ENCODE peak calls at places on chromosomes 2 and 18, in five cellular contexts. One of them, this sample, is unnamed.

GRCh38 chr2:69973335-69973735 is 11.9 kb upstream of the ASPRV1 start:
- DNase-seq in neuronal stem cell: no peak
- DNase-seq in IMR-90: peak
- DNase-seq in H1: no peak
- DNase-seq in H9: no peak
- DNase-seq in this sample: peak

GRCh38 chr2:207772081-207772843 is 2.6 kb upstream of the FZD5 start:
- DNase-seq in neuronal stem cell: no peak
- DNase-seq in IMR-90: no peak
- DNase-seq in H1: no peak
- DNase-seq in H9: peak
- DNase-seq in this sample: peak

GRCh38 chr2:113806217-113806913 is 49.9 kb upstream of the SLC35F5 start:
- DNase-seq in neuronal stem cell: no peak
- DNase-seq in IMR-90: no peak
- DNase-seq in H1: no peak
- DNase-seq in H9: no peak
- DNase-seq in this sample: no peak

GRCh38 chr2:229083606-229084349 is 187.3 kb downstream of the PID1 start:
- DNase-seq in neuronal stem cell: no peak
- DNase-seq in IMR-90: no peak
- DNase-seq in H1: no peak
- DNase-seq in H9: no peak
- DNase-seq in this sample: no peak

GRCh38 chr2:109448946-109449788 is 164.6 kb downstream of the SEPTIN10 start:
- DNase-seq in neuronal stem cell: no peak
- DNase-seq in IMR-90: no peak
- DNase-seq in H1: no peak
- DNase-seq in H9: no peak
- DNase-seq in this sample: no peak

GRCh38 chr2:97993926-97994325 is 1.8 kb downstream of the TMEM131 start:
- DNase-seq in neuronal stem cell: no peak
- DNase-seq in IMR-90: no peak
- DNase-seq in H1: no peak
- DNase-seq in H9: no peak
- DNase-seq in this sample: no peak

GRCh38 chr2:9594361-9595063 is 36.3 kb downstream of the YWHAQ start:
- DNase-seq in neuronal stem cell: no peak
- DNase-seq in IMR-90: peak
- DNase-seq in H1: no peak
- DNase-seq in H9: no peak
- DNase-seq in this sample: peak

GRCh38 chr2:45199973-45200372 is 190.7 kb upstream of the SIX2 start:
- DNase-seq in neuronal stem cell: no peak
- DNase-seq in IMR-90: no peak
- DNase-seq in H1: peak
- DNase-seq in H9: no peak
- DNase-seq in this sample: no peak

GRCh38 chr2:174602741-174603140 is 5.1 kb upstream of the WIPF1 start:
- DNase-seq in neuronal stem cell: no peak
- DNase-seq in IMR-90: no peak
- DNase-seq in H1: no peak
- DNase-seq in H9: no peak
- DNase-seq in this sample: no peak

GRCh38 chr2:106073608-106074406 is 120.3 kb downstream of the UXS1 start:
- DNase-seq in neuronal stem cell: no peak
- DNase-seq in IMR-90: no peak
- DNase-seq in H1: no peak
- DNase-seq in H9: no peak
- DNase-seq in this sample: no peak

GRCh38 chr2:164841719-164842623 is at the start of gene COBLL1:
- DNase-seq in neuronal stem cell: peak
- DNase-seq in IMR-90: peak
- DNase-seq in H1: peak
- DNase-seq in H9: peak
- DNase-seq in this sample: peak

GRCh38 chr2:190809876-190810525 is 70.6 kb upstream of the GLS start:
- DNase-seq in neuronal stem cell: no peak
- DNase-seq in IMR-90: no peak
- DNase-seq in H1: no peak
- DNase-seq in H9: no peak
- DNase-seq in this sample: no peak

GRCh38 chr2:71073475-71073874 is 5.0 kb downstream of the NAGK start:
- DNase-seq in neuronal stem cell: no peak
- DNase-seq in IMR-90: no peak
- DNase-seq in H1: no peak
- DNase-seq in H9: no peak
- DNase-seq in this sample: no peak

GRCh38 chr2:218920504-218920903 is 39.0 kb upstream of the CDK5R2 start:
- DNase-seq in neuronal stem cell: no peak
- DNase-seq in IMR-90: no peak
- DNase-seq in H1: no peak
- DNase-seq in H9: no peak
- DNase-seq in this sample: no peak

GRCh38 chr2:60958800-60959199 is 58.7 kb upstream of the PEX13 start:
- DNase-seq in neuronal stem cell: no peak
- DNase-seq in IMR-90: peak
- DNase-seq in H1: no peak
- DNase-seq in H9: no peak
- DNase-seq in this sample: peak

GRCh38 chr2:137976274-137976673 is 12.0 kb downstream of the HNMT start:
- DNase-seq in neuronal stem cell: no peak
- DNase-seq in IMR-90: no peak
- DNase-seq in H1: no peak
- DNase-seq in H9: no peak
- DNase-seq in this sample: no peak

GRCh38 chr2:57720728-57721627 is 325.6 kb upstream of the VRK2 start:
- DNase-seq in neuronal stem cell: peak
- DNase-seq in IMR-90: peak
- DNase-seq in H1: peak
- DNase-seq in H9: peak
- DNase-seq in this sample: peak

GRCh38 chr2:134718956-134719814 is at the start of gene TMEM163:
- DNase-seq in neuronal stem cell: peak
- DNase-seq in IMR-90: no peak
- DNase-seq in H1: peak
- DNase-seq in H9: peak
- DNase-seq in this sample: no peak

GRCh38 chr2:112783187-112783721 is 1.0 kb downstream of the IL1A start:
- DNase-seq in neuronal stem cell: no peak
- DNase-seq in IMR-90: no peak
- DNase-seq in H1: no peak
- DNase-seq in H9: no peak
- DNase-seq in this sample: no peak

GRCh38 chr2:80643598-80643997 is 339.0 kb upstream of the LRRTM1 start:
- DNase-seq in neuronal stem cell: no peak
- DNase-seq in IMR-90: no peak
- DNase-seq in H1: no peak
- DNase-seq in H9: no peak
- DNase-seq in this sample: no peak

GRCh38 chr2:96763511-96764252 is 3.0 kb downstream of the CNNM4 start:
- DNase-seq in neuronal stem cell: no peak
- DNase-seq in IMR-90: no peak
- DNase-seq in H1: peak
- DNase-seq in H9: peak
- DNase-seq in this sample: peak

GRCh38 chr2:238763471-238763995 is 84.4 kb upstream of the TWIST2 start:
- DNase-seq in neuronal stem cell: no peak
- DNase-seq in IMR-90: no peak
- DNase-seq in H1: no peak
- DNase-seq in H9: no peak
- DNase-seq in this sample: no peak

GRCh38 chr2:207334309-207334630 is 168.5 kb upstream of the KLF7 start:
- DNase-seq in neuronal stem cell: no peak
- DNase-seq in IMR-90: no peak
- DNase-seq in H1: no peak
- DNase-seq in H9: no peak
- DNase-seq in this sample: no peak

GRCh38 chr2:144479659-144480058 is 40.3 kb downstream of the ZEB2 start:
- DNase-seq in neuronal stem cell: no peak
- DNase-seq in IMR-90: no peak
- DNase-seq in H1: no peak
- DNase-seq in H9: peak
- DNase-seq in this sample: no peak

GRCh38 chr2:44972771-44973535 is 31.5 kb downstream of the SIX3 start:
- DNase-seq in neuronal stem cell: no peak
- DNase-seq in IMR-90: no peak
- DNase-seq in H1: no peak
- DNase-seq in H9: no peak
- DNase-seq in this sample: no peak

GRCh38 chr2:213068681-213069359 is 82.6 kb downstream of the IKZF2 start:
- DNase-seq in neuronal stem cell: no peak
- DNase-seq in IMR-90: no peak
- DNase-seq in H1: no peak
- DNase-seq in H9: no peak
- DNase-seq in this sample: no peak

GRCh38 chr2:50851891-50852290 is 180.0 kb downstream of the NRXN1 start:
- DNase-seq in neuronal stem cell: no peak
- DNase-seq in IMR-90: no peak
- DNase-seq in H1: no peak
- DNase-seq in H9: no peak
- DNase-seq in this sample: no peak

GRCh38 chr2:101528501-101528900 is 53.6 kb upstream of the RFX8 start:
- DNase-seq in neuronal stem cell: no peak
- DNase-seq in IMR-90: no peak
- DNase-seq in H1: peak
- DNase-seq in H9: no peak
- DNase-seq in this sample: no peak

GRCh38 chr18:75923169-75923568 is 495.7 kb upstream of the SMIM21 start:
- DNase-seq in neuronal stem cell: no peak
- DNase-seq in IMR-90: peak
- DNase-seq in H1: no peak
- DNase-seq in H9: no peak
- DNase-seq in this sample: no peak

GRCh38 chr2:149160701-149161217 is 122.3 kb downstream of the LYPD6B start:
- DNase-seq in neuronal stem cell: no peak
- DNase-seq in IMR-90: no peak
- DNase-seq in H1: no peak
- DNase-seq in H9: no peak
- DNase-seq in this sample: peak

GRCh38 chr18:598053-598665 is 1.4 kb downstream of the CLUL1 start:
- DNase-seq in neuronal stem cell: no peak
- DNase-seq in IMR-90: no peak
- DNase-seq in H1: no peak
- DNase-seq in H9: no peak
- DNase-seq in this sample: no peak

GRCh38 chr2:119190321-119190720 is 31.8 kb upstream of the C1QL2 start:
- DNase-seq in neuronal stem cell: no peak
- DNase-seq in IMR-90: no peak
- DNase-seq in H1: no peak
- DNase-seq in H9: no peak
- DNase-seq in this sample: no peak
- H4K91ac ChIP-seq in neuronal stem cell: no peak
- H4K91ac ChIP-seq in IMR-90: no peak
- H4K91ac ChIP-seq in H1: no peak
- H4K91ac ChIP-seq in H9: no peak
- H4K91ac ChIP-seq in this sample: no peak

GRCh38 chr18:46060359-46060841 is 11.7 kb downstream of the PSTPIP2 start:
- DNase-seq in neuronal stem cell: no peak
- DNase-seq in IMR-90: no peak
- DNase-seq in H1: peak
- DNase-seq in H9: no peak
- DNase-seq in this sample: no peak

GRCh38 chr18:46061387-46061786 is 10.7 kb downstream of the PSTPIP2 start:
- DNase-seq in neuronal stem cell: no peak
- DNase-seq in IMR-90: no peak
- DNase-seq in H1: no peak
- DNase-seq in H9: no peak
- DNase-seq in this sample: no peak

GRCh38 chr18:46067431-46068007 is 4.5 kb downstream of the PSTPIP2 start:
- DNase-seq in neuronal stem cell: no peak
- DNase-seq in IMR-90: peak
- DNase-seq in H1: peak
- DNase-seq in H9: no peak
- DNase-seq in this sample: peak

GRCh38 chr18:46062781-46063180 is 9.3 kb downstream of the PSTPIP2 start:
- DNase-seq in neuronal stem cell: no peak
- DNase-seq in IMR-90: no peak
- DNase-seq in H1: no peak
- DNase-seq in H9: no peak
- DNase-seq in this sample: no peak

DNA sequence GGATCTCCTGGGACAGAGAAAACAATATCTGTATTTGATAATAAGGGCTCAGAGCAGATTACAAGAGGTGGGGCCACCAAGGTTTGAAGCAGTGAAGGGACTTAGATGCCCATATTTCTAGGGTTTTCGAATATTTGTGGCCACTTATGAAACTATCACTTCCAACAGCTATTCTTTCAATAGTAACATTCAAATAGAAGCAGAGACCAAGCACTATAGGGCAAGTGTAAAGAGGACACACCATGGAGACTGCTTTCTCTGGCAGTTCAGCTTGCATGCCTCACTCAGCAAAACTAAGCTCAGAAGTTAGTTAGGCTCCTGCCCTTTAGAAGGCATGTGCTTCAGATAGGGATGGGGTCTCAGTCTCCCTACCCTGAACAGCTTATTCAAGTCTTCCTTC is 10.3 kb downstream of the PSTPIP2 start:
- DNase-seq in neuronal stem cell: no peak
- DNase-seq in IMR-90: no peak
- DNase-seq in H1: peak
- DNase-seq in H9: no peak
- DNase-seq in this sample: no peak
- H2BK15ac ChIP-seq in neuronal stem cell: no peak
- H2BK15ac ChIP-seq in IMR-90: no peak
- H2BK15ac ChIP-seq in H1: no peak
- H2BK15ac ChIP-seq in H9: no peak
- H2BK15ac ChIP-seq in this sample: no peak

GRCh38 chr2:28544915-28545589 is 49.2 kb downstream of the PLB1 start:
- DNase-seq in neuronal stem cell: no peak
- DNase-seq in IMR-90: peak
- DNase-seq in H1: no peak
- DNase-seq in H9: no peak
- DNase-seq in this sample: no peak

GRCh38 chr2:28544069-28544346 is 48.1 kb downstream of the PLB1 start:
- DNase-seq in neuronal stem cell: no peak
- DNase-seq in IMR-90: no peak
- DNase-seq in H1: no peak
- DNase-seq in H9: no peak
- DNase-seq in this sample: no peak

GRCh38 chr2:28545590-28546195 is 49.8 kb downstream of the PLB1 start:
- DNase-seq in neuronal stem cell: no peak
- DNase-seq in IMR-90: no peak
- DNase-seq in H1: no peak
- DNase-seq in H9: no peak
- DNase-seq in this sample: no peak

GRCh38 chr2:28543316-28544068 is 47.6 kb downstream of the PLB1 start:
- DNase-seq in neuronal stem cell: no peak
- DNase-seq in IMR-90: peak
- DNase-seq in H1: no peak
- DNase-seq in H9: no peak
- DNase-seq in this sample: no peak

GRCh38 chr2:28544405-28544914 is 48.6 kb downstream of the PLB1 start:
- DNase-seq in neuronal stem cell: peak
- DNase-seq in IMR-90: no peak
- DNase-seq in H1: no peak
- DNase-seq in H9: no peak
- DNase-seq in this sample: no peak
- H3K9ac ChIP-seq in neuronal stem cell: no peak
- H3K9ac ChIP-seq in IMR-90: no peak
- H3K9ac ChIP-seq in H1: no peak
- H3K9ac ChIP-seq in H9: no peak
- H3K9ac ChIP-seq in this sample: no peak

GRCh38 chr2:132415256-132416079 is 1.1 kb upstream of the GPR39 start:
- DNase-seq in neuronal stem cell: no peak
- DNase-seq in IMR-90: peak
- DNase-seq in H1: no peak
- DNase-seq in H9: no peak
- DNase-seq in this sample: peak
- H4K91ac ChIP-seq in neuronal stem cell: no peak
- H4K91ac ChIP-seq in IMR-90: peak
- H4K91ac ChIP-seq in H1: no peak
- H4K91ac ChIP-seq in H9: no peak
- H4K91ac ChIP-seq in this sample: peak

This sample was measured in mesenchymal stem cell.